ENCODE peak calls at places on chromosomes 6 and 20, in ten cellular contexts. E is effector CD4-positive, alpha-beta T cell; D is NB4; F is body of pancreas; S is nucleus accumbens; H is amniotic stem cell; N is activated T-helper 1 cell treated with anti-CD3 and anti-CD28 coated beads, Interleukin-12 subunit alpha, Interleukin-12 subunit beta, Interleukin-2, Interleukin-4 antibody, amounts not matched to agents 30 ng/mL and 10 ng/mL and 1 ng/mL, durations not matched to agents 14 hours and 24 hours and 36 hours; X is activated gamma-delta T cell treated with Interleukin-2 at 50 U/mL for 16 hours; K is GM04503; O is glutamatergic neuron. R is an unnamed sample.

GRCh38 chr6:9405369-9405768 is 970.0 kb upstream of the SLC35B3 start:
- DNase-seq in S (no peak), N (no peak), F (no peak), O (no peak), X (no peak), H (peak), K (no peak), E (no peak), D (no peak), R (no peak)

GRCh38 chr20:39849664-39850063 is 839.4 kb downstream of the MAFB start:
- DNase-seq in D (no peak), E (no peak), H (peak), K (peak), S (no peak), O (peak), F (peak), N (no peak), X (no peak), R (no peak)

GRCh38 chr6:2919886-2920285 is 16.8 kb upstream of the SERPINB9 start:
- DNase-seq in F (no peak), O (no peak), N (no peak), D (no peak), K (no peak), E (no peak), H (no peak), X (no peak), S (no peak), R (no peak)

GRCh38 chr20:56504373-56505005 is 20.1 kb upstream of the FAM209A start:
- DNase-seq in F (no peak), K (no peak), S (no peak), N (no peak), O (peak), D (peak), H (no peak), X (peak), E (no peak), R (peak)

GRCh38 chr6:32113386-32114352 is 4.5 kb upstream of the TNXB start:
- DNase-seq in D (no peak), N (no peak), X (no peak), S (peak), O (no peak), K (peak), H (peak), F (peak), E (no peak), R (no peak)

GRCh38 chr20:13173201-13173600 is 47.9 kb upstream of the ISM1 start:
- DNase-seq in D (no peak), O (no peak), S (no peak), E (no peak), K (no peak), X (no peak), F (no peak), H (no peak), N (no peak), R (no peak)

GRCh38 chr6:107360476-107360875 is 98.9 kb downstream of the PDSS2 start:
- DNase-seq in N (no peak), D (peak), O (no peak), X (no peak), E (no peak), F (no peak), K (no peak), S (no peak), H (no peak), R (no peak)

GRCh38 chr6:132405143-132405915 is 4.1 kb upstream of the MOXD1 start:
- DNase-seq in K (no peak), E (no peak), D (no peak), F (no peak), X (no peak), S (no peak), H (no peak), O (no peak), N (no peak), R (no peak)

GRCh38 chr6:52392944-52393343 is 27.2 kb upstream of the EFHC1 start:
- DNase-seq in S (no peak), N (no peak), E (no peak), F (no peak), H (no peak), D (peak), X (no peak), K (peak), O (no peak), R (no peak)

GRCh38 chr6:84522135-84522535 is 242.3 kb downstream of the TBX18 start:
- DNase-seq in S (no peak), H (peak), F (no peak), D (no peak), N (no peak), E (no peak), K (peak), X (no peak), O (no peak), R (no peak)

GRCh38 chr6:117585647-117586046 is 16.7 kb downstream of the GOPC start:
- DNase-seq in S (no peak), D (no peak), H (no peak), K (no peak), N (no peak), O (no peak), F (no peak), E (no peak), X (no peak), R (no peak)